ENCODE peak calls at places on chromosomes 16 and 17, in five cellular contexts. T, W, Z, D and J are unnamed samples.

GRCh38 chr16:50246299-50247122 is 19.8 kb upstream of the ADCY7 start:
- DNase-seq in T (no peak), D (peak), W (no peak), Z (no peak), J (no peak)

GRCh38 chr17:14048169-14048568 is 21.1 kb upstream of the COX10 start:
- DNase-seq in Z (no peak), W (no peak), D (no peak), T (no peak), J (no peak)

GRCh38 chr17:81387235-81388060 is 7.8 kb upstream of the BAHCC1 start:
- DNase-seq in W (peak), T (peak), D (peak), Z (peak), J (no peak)

GRCh38 chr17:54282886-54283285 is 460.2 kb downstream of the KIF2B start:
- DNase-seq in Z (no peak), D (no peak), T (no peak), W (no peak), J (no peak)

GRCh38 chr16:66248096-66248495 is 118.4 kb upstream of the CDH5 start:
- DNase-seq in Z (peak), D (peak), T (no peak), W (peak), J (no peak)

GRCh38 chr17:76422406-76422805 is 30.5 kb downstream of the UBE2O start:
- DNase-seq in D (no peak), Z (no peak), T (no peak), W (no peak), J (no peak)

GRCh38 chr17:82871056-82871775 is 31.4 kb upstream of the ZNF750 start:
- DNase-seq in D (no peak), T (no peak), Z (no peak), W (no peak), J (no peak)

GRCh38 chr16:70805787-70806186 is 4.8 kb upstream of the VAC14 start:
- DNase-seq in D (no peak), Z (peak), T (no peak), W (peak), J (no peak)

GRCh38 chr17:50129946-50130777 is at the start of gene SAMD14:
- DNase-seq in Z (no peak), W (no peak), D (no peak), T (peak), J (no peak)

GRCh38 chr17:5892897-5893656 is 177.1 kb upstream of the WSCD1 start:
- DNase-seq in D (no peak), T (no peak), Z (no peak), W (no peak), J (no peak)

GRCh38 chr17:39668141-39668924 is at the start of gene PNMT:
- DNase-seq in D (no peak), T (peak), W (peak), Z (peak), J (peak)

GRCh38 chr17:32142038-32142856 is at the start of gene RHOT1:
- DNase-seq in Z (peak), T (peak), D (peak), W (peak), J (peak)

GRCh38 chr16:2171601-2172178 is 16.1 kb downstream of the TRAF7 start:
- DNase-seq in T (no peak), W (no peak), Z (no peak), D (no peak), J (no peak)

GRCh38 chr17:13598353-13599167 is 3.2 kb downstream of the HS3ST3A1 start:
- DNase-seq in D (no peak), Z (no peak), W (peak), T (no peak), J (no peak)

GRCh38 chr16:57229079-57229478 is 16.0 kb upstream of the ARL2BP start:
- DNase-seq in T (no peak), D (no peak), W (no peak), Z (no peak), J (no peak)

GRCh38 chr16:81449241-81449640 is 4.6 kb downstream of the CMIP start:
- DNase-seq in T (no peak), Z (no peak), W (no peak), D (no peak), J (no peak)

GRCh38 chr17:40307001-40307690 is 1.8 kb upstream of the RARA start:
- DNase-seq in Z (peak), D (peak), W (peak), T (no peak), J (no peak)

GRCh38 chr17:13374203-13375143 is 227.3 kb downstream of the HS3ST3A1 start:
- DNase-seq in W (peak), D (no peak), T (no peak), Z (peak), J (no peak)

GRCh38 chr16:79264237-79265104 is 336.1 kb downstream of the MAF start:
- DNase-seq in D (no peak), Z (no peak), T (no peak), W (no peak), J (no peak)

GRCh38 chr16:17590711-17591654 is 120.2 kb upstream of the XYLT1 start:
- DNase-seq in T (no peak), W (peak), D (no peak), Z (no peak), J (no peak)

GRCh38 chr17:2393954-2394749 is 6.7 kb downstream of the MNT start:
- DNase-seq in D (peak), W (no peak), T (peak), Z (no peak), J (no peak)

GRCh38 chr16:29825145-29826044 is 5.1 kb downstream of the MVP start:
- DNase-seq in T (no peak), W (peak), Z (peak), D (peak), J (no peak)

GRCh38 chr17:16273499-16273898 is 56.5 kb downstream of the PIGL start:
- DNase-seq in D (no peak), Z (no peak), T (no peak), W (peak), J (no peak)

GRCh38 chr17:64130559-64131001 is 636 bp upstream of the ERN1 start:
- DNase-seq in D (peak), W (peak), Z (peak), T (peak), J (peak)

GRCh38 chr17:2406903-2407790 is 6.3 kb upstream of the MNT start:
- DNase-seq in T (no peak), W (peak), Z (peak), D (peak), J (no peak)

GRCh38 chr16:24041834-24042631 is 206.2 kb downstream of the PRKCB start:
- DNase-seq in T (peak), W (peak), D (no peak), Z (peak), J (peak)

GRCh38 chr17:81854974-81855774 is 5.2 kb downstream of the P4HB start:
- DNase-seq in Z (no peak), D (no peak), T (no peak), W (peak), J (no peak)

DNA sequence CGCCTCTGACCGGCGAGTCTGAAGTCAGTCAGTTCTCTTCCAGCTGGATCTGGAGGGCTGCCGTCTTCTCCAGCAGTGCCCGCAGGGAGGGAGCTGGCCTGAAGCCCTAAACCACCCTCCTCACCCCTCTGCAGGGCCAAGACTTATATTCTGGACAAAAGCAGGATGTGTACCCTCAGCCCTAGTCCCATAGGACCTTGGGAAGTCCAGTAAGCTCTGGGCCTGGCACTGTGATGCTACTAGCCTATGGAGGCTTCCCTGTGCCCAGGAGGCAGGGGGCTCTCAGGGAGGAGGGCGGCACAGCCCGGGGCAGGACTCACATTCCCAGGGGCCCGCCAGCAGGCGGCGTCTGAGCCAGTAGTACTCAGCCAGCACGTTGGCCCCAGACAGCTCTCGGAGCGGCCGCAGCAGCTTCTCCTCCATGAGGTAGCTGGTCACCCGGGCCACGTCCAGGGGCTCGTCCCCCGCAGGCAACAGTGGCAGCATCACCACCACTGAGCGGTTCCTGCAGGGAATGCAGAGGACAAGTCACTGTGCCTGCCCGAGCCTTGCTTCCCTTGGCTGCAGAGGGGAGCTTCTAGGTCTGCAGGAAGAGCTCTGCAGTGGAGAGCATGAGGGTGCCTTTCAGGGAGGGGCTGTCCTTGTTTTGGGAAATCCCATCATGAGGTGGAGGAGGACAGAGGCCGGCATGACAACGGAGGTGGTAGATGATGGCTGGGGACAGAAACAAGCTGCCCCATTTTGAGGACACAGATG is 41.7 kb downstream of the RMI2 start:
- DNase-seq in Z (peak), D (no peak), T (no peak), W (peak), J (no peak)
- TF ChIP-seq CTCF in Z (peak), D (no peak), T (peak), W (peak), J (no peak)

GRCh38 chr16:69338557-69339288 is 641 bp downstream of the COG8 start:
- DNase-seq in W (no peak), T (no peak), Z (no peak), D (no peak), J (no peak)

GRCh38 chr16:69344171-69344570 is 4.6 kb downstream of the NIP7 start:
- DNase-seq in T (no peak), Z (no peak), D (no peak), W (no peak), J (no peak)

GRCh38 chr16:69334696-69335095 is 4.3 kb upstream of the PDF start:
- DNase-seq in T (peak), D (no peak), Z (no peak), W (no peak), J (no peak)

GRCh38 chr16:69340095-69340644 is 598 bp downstream of the NIP7 start:
- DNase-seq in D (no peak), T (no peak), W (no peak), Z (no peak), J (no peak)

DNA sequence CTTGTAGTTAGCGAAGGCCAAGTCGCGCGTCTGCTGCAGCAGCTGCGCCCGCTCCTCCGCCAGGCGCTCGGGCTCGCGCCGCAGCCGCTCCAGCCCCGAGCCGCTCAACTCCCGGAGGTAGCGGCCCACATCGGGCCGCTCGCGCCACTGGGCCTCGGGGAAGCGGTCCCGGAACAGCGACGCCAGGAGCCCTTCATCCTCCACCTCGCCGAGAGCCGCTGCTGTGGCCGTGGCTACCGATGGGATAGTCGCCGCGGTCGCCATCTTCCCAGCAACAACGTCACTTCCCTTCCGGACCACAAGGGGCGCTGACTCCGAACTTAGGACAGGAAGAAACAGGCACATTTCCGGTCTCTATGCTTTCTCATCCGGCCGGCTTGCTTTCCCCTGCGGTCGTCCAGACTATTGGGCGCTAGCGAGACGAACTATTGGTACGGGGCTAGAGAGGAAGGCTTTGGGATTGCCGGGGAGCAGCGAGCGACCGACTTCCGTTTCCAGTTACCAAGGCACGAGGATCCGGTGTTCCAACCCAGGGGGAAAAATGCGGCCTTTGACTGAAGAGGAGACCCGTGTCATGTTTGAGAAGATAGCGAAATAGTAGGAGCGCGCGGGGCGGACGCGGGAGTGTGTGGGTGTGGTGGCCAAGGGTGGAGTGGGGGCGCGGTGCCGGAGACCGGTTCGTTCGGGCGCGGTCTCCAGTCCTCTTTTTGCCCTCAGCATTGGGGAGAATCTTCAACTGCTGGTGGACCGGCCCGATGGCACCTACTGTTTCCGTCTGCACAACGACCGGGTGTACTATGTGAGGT is at the start of the genes COG8 and NIP7:
- DNase-seq in W (peak), D (peak), T (peak), Z (peak), J (peak)
- TF ChIP-seq CTCF in W (peak), D (peak), T (peak), Z (peak), J (peak)

DNA sequence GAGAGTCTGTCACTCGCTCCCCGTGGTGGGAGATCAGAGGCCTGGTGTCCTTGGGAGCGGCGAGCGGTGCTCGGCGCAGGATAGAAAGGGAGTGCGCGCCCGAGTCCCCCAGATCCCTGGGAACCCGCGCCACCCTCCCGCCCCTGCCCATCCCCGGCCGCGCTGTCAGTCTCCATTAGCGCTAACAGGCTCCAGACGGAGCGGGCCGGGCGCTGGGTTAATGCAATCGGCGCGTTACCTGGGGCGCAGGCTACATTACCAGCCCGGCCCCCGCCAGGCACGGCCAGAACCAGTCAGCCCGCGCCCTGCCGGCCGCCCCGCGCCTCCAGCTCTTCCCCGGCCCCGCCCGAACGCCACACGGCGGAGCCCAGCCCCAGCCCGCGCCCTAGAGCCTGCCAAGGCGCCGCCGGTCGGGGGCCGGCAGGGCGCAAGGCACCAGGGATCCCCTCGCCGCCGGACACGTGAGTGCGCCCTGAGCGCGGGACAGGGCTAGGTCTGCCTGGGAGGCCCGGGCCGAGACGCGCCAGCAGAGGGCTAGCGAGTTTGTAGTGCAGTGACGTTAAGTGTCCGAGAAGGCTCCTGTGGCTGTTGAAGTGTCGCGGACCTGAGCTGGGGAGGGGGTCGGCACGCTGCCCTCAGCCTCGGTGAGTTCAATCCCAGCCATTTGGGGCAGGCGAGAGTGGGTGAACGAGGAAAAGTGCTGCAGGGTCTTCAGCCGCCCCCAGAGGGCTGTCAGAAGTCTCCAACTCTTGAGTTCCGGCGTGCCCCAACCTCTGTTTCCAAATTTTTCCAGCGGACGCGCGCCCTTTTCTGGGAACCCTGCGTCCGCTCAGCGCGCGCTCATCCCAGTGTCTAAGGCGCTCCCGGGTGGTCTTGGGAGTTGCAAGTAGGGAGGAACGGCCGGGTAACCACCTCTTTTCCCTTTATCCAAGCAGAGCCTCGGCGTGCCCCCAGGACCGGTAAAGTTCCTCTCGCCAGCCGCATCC is at the start of gene SLC6A2:
- DNase-seq in T (no peak), D (no peak), W (no peak), Z (no peak), J (no peak)
- TF ChIP-seq CTCF in T (peak), D (no peak), W (no peak), Z (no peak), J (no peak)

GRCh38 chr16:52574105-52574437 is 27.1 kb upstream of the TOX3 start:
- DNase-seq in Z (no peak), W (no peak), D (no peak), T (no peak), J (no peak)

GRCh38 chr16:52570495-52571091 is 23.6 kb upstream of the TOX3 start:
- DNase-seq in Z (no peak), D (no peak), T (no peak), W (no peak), J (no peak)

GRCh38 chr16:52577130-52577706 is 30.3 kb upstream of the TOX3 start:
- DNase-seq in T (no peak), W (no peak), D (no peak), Z (no peak), J (no peak)

GRCh38 chr16:52572656-52573055 is 25.7 kb upstream of the TOX3 start:
- DNase-seq in D (no peak), T (no peak), W (no peak), Z (no peak), J (no peak)

GRCh38 chr16:52573365-52574104 is 26.6 kb upstream of the TOX3 start:
- DNase-seq in W (no peak), T (no peak), Z (no peak), D (no peak), J (no peak)
- TF ChIP-seq CTCF in W (no peak), T (no peak), Z (no peak), D (no peak), J (no peak)

DNA sequence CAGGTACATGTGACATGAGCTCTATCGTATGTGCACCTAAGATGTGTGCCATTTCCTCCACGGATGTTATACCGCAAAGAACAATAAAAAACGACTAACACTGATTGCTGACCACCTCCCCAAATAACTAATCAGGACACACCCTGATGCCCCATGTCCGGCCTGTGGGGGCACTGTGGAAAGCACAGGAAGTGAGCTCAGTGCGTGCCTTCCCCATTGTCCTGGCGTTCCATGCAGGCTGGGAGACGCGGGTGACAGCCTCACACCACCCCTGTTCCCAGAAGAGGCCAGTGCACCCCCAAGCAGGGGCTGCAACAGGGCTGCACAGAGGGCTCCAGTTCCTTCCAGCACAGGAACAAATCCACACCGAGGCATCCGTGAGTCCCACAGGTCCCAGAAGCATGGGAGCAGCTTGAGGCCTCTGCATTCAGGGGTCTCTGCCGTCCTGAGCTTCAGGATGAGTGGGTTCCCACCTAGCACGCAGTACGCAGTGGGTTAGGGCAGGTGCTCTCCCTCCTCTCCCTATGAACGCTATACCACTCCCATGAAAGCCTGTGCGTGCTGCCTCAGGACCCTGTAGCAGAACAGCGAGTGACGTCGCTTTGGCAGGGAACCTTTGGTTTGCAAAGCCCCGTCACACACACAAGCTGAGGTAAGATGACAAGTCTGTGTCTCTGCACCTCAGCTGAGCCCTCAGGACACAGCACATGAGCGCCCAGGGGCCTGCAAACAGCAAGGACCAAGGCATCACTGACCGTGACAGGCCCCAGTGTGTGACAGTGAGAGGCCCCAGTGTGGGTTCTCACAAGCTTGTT is 117.7 kb downstream of the ZNF778 start:
- DNase-seq in W (no peak), D (no peak), Z (no peak), T (peak), J (no peak)
- TF ChIP-seq CTCF in W (no peak), D (no peak), Z (peak), T (peak), J (no peak)

GRCh38 chr17:38455288-38455915 is 27.1 kb downstream of the ARHGAP23 start:
- DNase-seq in T (no peak), Z (no peak), D (no peak), W (no peak), J (no peak)

GRCh38 chr17:38453951-38454421 is 25.7 kb downstream of the ARHGAP23 start:
- DNase-seq in Z (peak), T (no peak), W (no peak), D (no peak), J (no peak)

GRCh38 chr17:38454528-38454927 is 26.3 kb downstream of the ARHGAP23 start:
- DNase-seq in Z (peak), D (peak), W (peak), T (peak), J (no peak)

GRCh38 chr17:38457577-38458371 is 29.5 kb downstream of the ARHGAP23 start:
- DNase-seq in D (no peak), Z (no peak), T (no peak), W (no peak), J (no peak)

GRCh38 chr17:38456031-38456815 is 28.0 kb downstream of the ARHGAP23 start:
- DNase-seq in T (no peak), W (no peak), D (no peak), Z (no peak), J (no peak)
- TF ChIP-seq CTCF in T (peak), W (peak), D (no peak), Z (peak), J (no peak)